ENCODE peak calls at places on chromosome 16, in five cellular contexts. One of them, this sample, is unnamed.
A peak's percentile ranks its signal among the peaks of the same experiment; 100 is the strongest.

GRCh38 chr16:80202831-80203230 is 338.0 kb upstream of the DYNLRB2 start:
- DNase-seq in SJSA1: no peak
- DNase-seq in HuH-7.5: no peak
- DNase-seq in stimulated activated CD4-positive, alpha-beta T cell treated with anti-CD3 and anti-CD28 coated beads, Interleukin-4, amount 100 ng/mL, for 1 hour: no peak
- DNase-seq in naive thymus-derived CD4-positive, alpha-beta T cell: no peak
- DNase-seq in this sample: no peak

GRCh38 chr16:89037261-89038152 is 56.1 kb upstream of the ACSF3 start:
- DNase-seq in naive thymus-derived CD4-positive, alpha-beta T cell: peak; percentile 51
- DNase-seq in stimulated activated CD4-positive, alpha-beta T cell treated with anti-CD3 and anti-CD28 coated beads, Interleukin-4, amount 100 ng/mL, for 1 hour: peak; percentile 38
- DNase-seq in HuH-7.5: peak; percentile 86
- DNase-seq in SJSA1: no peak
- DNase-seq in this sample: peak; percentile 81

GRCh38 chr16:67019171-67019570 is 9.8 kb upstream of the CBFB start:
- DNase-seq in HuH-7.5: no peak
- DNase-seq in SJSA1: no peak
- DNase-seq in naive thymus-derived CD4-positive, alpha-beta T cell: no peak
- DNase-seq in stimulated activated CD4-positive, alpha-beta T cell treated with anti-CD3 and anti-CD28 coated beads, Interleukin-4, amount 100 ng/mL, for 1 hour: no peak
- DNase-seq in this sample: no peak

GRCh38 chr16:86343111-86343642 is 167.2 kb upstream of the FOXF1 start:
- DNase-seq in naive thymus-derived CD4-positive, alpha-beta T cell: no peak
- DNase-seq in HuH-7.5: no peak
- DNase-seq in SJSA1: peak; percentile 83
- DNase-seq in stimulated activated CD4-positive, alpha-beta T cell treated with anti-CD3 and anti-CD28 coated beads, Interleukin-4, amount 100 ng/mL, for 1 hour: no peak
- DNase-seq in this sample: peak; percentile 82

GRCh38 chr16:31537362-31537921 is 9.7 kb downstream of the AHSP start:
- DNase-seq in naive thymus-derived CD4-positive, alpha-beta T cell: no peak
- DNase-seq in HuH-7.5: no peak
- DNase-seq in SJSA1: no peak
- DNase-seq in stimulated activated CD4-positive, alpha-beta T cell treated with anti-CD3 and anti-CD28 coated beads, Interleukin-4, amount 100 ng/mL, for 1 hour: no peak
- DNase-seq in this sample: peak; percentile 18

GRCh38 chr16:66227766-66228530 is 138.5 kb upstream of the CDH5 start:
- DNase-seq in stimulated activated CD4-positive, alpha-beta T cell treated with anti-CD3 and anti-CD28 coated beads, Interleukin-4, amount 100 ng/mL, for 1 hour: no peak
- DNase-seq in naive thymus-derived CD4-positive, alpha-beta T cell: no peak
- DNase-seq in HuH-7.5: no peak
- DNase-seq in SJSA1: no peak
- DNase-seq in this sample: no peak

GRCh38 chr16:35391328-35391727 is 1931.9 kb downstream of the TP53TG3F start:
- DNase-seq in naive thymus-derived CD4-positive, alpha-beta T cell: no peak
- DNase-seq in SJSA1: no peak
- DNase-seq in stimulated activated CD4-positive, alpha-beta T cell treated with anti-CD3 and anti-CD28 coated beads, Interleukin-4, amount 100 ng/mL, for 1 hour: no peak
- DNase-seq in HuH-7.5: no peak
- DNase-seq in this sample: no peak

GRCh38 chr16:51630051-51630450 is 479.0 kb upstream of the SALL1 start:
- DNase-seq in naive thymus-derived CD4-positive, alpha-beta T cell: no peak
- DNase-seq in stimulated activated CD4-positive, alpha-beta T cell treated with anti-CD3 and anti-CD28 coated beads, Interleukin-4, amount 100 ng/mL, for 1 hour: no peak
- DNase-seq in SJSA1: no peak
- DNase-seq in HuH-7.5: no peak
- DNase-seq in this sample: no peak

GRCh38 chr16:70430667-70431536 is 8.0 kb downstream of the ST3GAL2 start:
- DNase-seq in HuH-7.5: no peak
- DNase-seq in naive thymus-derived CD4-positive, alpha-beta T cell: peak; percentile 55
- DNase-seq in stimulated activated CD4-positive, alpha-beta T cell treated with anti-CD3 and anti-CD28 coated beads, Interleukin-4, amount 100 ng/mL, for 1 hour: peak; percentile 62
- DNase-seq in SJSA1: peak; percentile 10
- DNase-seq in this sample: peak; percentile 66

GRCh38 chr16:3317315-3317999 is 12.2 kb downstream of the ZNF75A start:
- DNase-seq in naive thymus-derived CD4-positive, alpha-beta T cell: peak; percentile 5
- DNase-seq in HuH-7.5: no peak
- DNase-seq in stimulated activated CD4-positive, alpha-beta T cell treated with anti-CD3 and anti-CD28 coated beads, Interleukin-4, amount 100 ng/mL, for 1 hour: no peak
- DNase-seq in SJSA1: peak; percentile 26
- DNase-seq in this sample: no peak

GRCh38 chr16:78362736-78363135 is 263.3 kb downstream of the WWOX start:
- DNase-seq in stimulated activated CD4-positive, alpha-beta T cell treated with anti-CD3 and anti-CD28 coated beads, Interleukin-4, amount 100 ng/mL, for 1 hour: no peak
- DNase-seq in SJSA1: no peak
- DNase-seq in naive thymus-derived CD4-positive, alpha-beta T cell: no peak
- DNase-seq in HuH-7.5: no peak
- DNase-seq in this sample: no peak

GRCh38 chr16:83842291-83842690 is 34.5 kb downstream of the HSBP1 start:
- DNase-seq in SJSA1: no peak
- DNase-seq in HuH-7.5: no peak
- DNase-seq in naive thymus-derived CD4-positive, alpha-beta T cell: no peak
- DNase-seq in stimulated activated CD4-positive, alpha-beta T cell treated with anti-CD3 and anti-CD28 coated beads, Interleukin-4, amount 100 ng/mL, for 1 hour: no peak
- DNase-seq in this sample: no peak

GRCh38 chr16:81551821-81552304 is 107.3 kb downstream of the CMIP start:
- DNase-seq in HuH-7.5: no peak
- DNase-seq in SJSA1: no peak
- DNase-seq in naive thymus-derived CD4-positive, alpha-beta T cell: no peak
- DNase-seq in stimulated activated CD4-positive, alpha-beta T cell treated with anti-CD3 and anti-CD28 coated beads, Interleukin-4, amount 100 ng/mL, for 1 hour: no peak
- DNase-seq in this sample: peak; percentile 35